ENCODE peak calls at places on chromosomes 12 and 14, in five cellular contexts. F is GM04504, N is DMS 273 treated with DMSO at 0.1 percent for 48 hours, U is D341Med, L is WTC11. T is an unnamed sample.

GRCh38 chr12:47757840-47758583 is 668 bp downstream of the RAPGEF3 start:
- DNase-seq in F (no peak), N (no peak), U (no peak), L (no peak), T (peak)

GRCh38 chr12:95699579-95699978 is 91.0 kb downstream of the NTN4 start:
- DNase-seq in F (no peak), N (no peak), U (no peak), L (no peak), T (no peak)

GRCh38 chr14:75811862-75812505 is 150.9 kb downstream of the TTLL5 start:
- DNase-seq in F (no peak), N (no peak), U (no peak), L (no peak), T (no peak)

GRCh38 chr14:106372870-106373657 is 846.7 kb downstream of the TMEM121 start:
- DNase-seq in F (no peak), N (no peak), U (peak), L (peak), T (peak)

GRCh38 chr14:64800000-64800399 is 79.7 kb downstream of the SPTB start:
- DNase-seq in F (no peak), N (peak), U (no peak), L (peak), T (no peak)

GRCh38 chr12:121713257-121714155 is 954 bp downstream of the TMEM120B start:
- DNase-seq in F (no peak), N (no peak), U (peak), L (no peak), T (peak)

GRCh38 chr12:50055831-50056628 is 1.4 kb upstream of the ASIC1 start:
- DNase-seq in F (no peak), N (no peak), U (peak), L (peak), T (no peak)

GRCh38 chr14:95943699-95944098 is 67.1 kb downstream of the TUNAR start:
- DNase-seq in F (no peak), N (no peak), U (no peak), L (no peak), T (no peak)

GRCh38 chr12:14473707-14474287 is 93.9 kb downstream of the PLBD1 start:
- DNase-seq in F (peak), N (peak), U (no peak), L (no peak), T (no peak)

GRCh38 chr12:54357802-54358619 is 6.3 kb downstream of the GPR84 start:
- DNase-seq in F (no peak), N (no peak), U (no peak), L (no peak), T (no peak)